ENCODE peak calls at places on chromosomes 7 and 10, in four cellular contexts. O is WTC11, T is K562, R is A549. L is an unnamed sample.

GRCh38 chr7:124764847-124765400 is 668 bp downstream of the GPR37 start:
- DNase-seq in O (peak; percentile 41), T (no peak), R (peak; percentile 36), L (no peak)

GRCh38 chr10:30282226-30282625 is 66.9 kb downstream of the MTPAP start:
- DNase-seq in R (no peak), O (no peak), T (no peak), L (no peak)

GRCh38 chr7:135716677-135717238 is 11.2 kb downstream of the SLC13A4 start:
- DNase-seq in O (no peak), T (no peak), R (no peak), L (no peak)

GRCh38 chr10:121244791-121245190 is 353.5 kb downstream of the FGFR2 start:
- DNase-seq in T (no peak), R (no peak), O (no peak), L (no peak)

GRCh38 chr10:63554666-63555065 is 33.5 kb downstream of the REEP3 start:
- DNase-seq in T (no peak), R (peak; percentile 15), O (no peak), L (peak; percentile 19)

GRCh38 chr7:67625257-67625713 is 628.7 kb downstream of the TYW1 start:
- DNase-seq in T (peak; percentile 88), O (peak; percentile 92), R (peak; percentile 76), L (no peak)

GRCh38 chr7:1667566-1668485 is 2.3 kb upstream of the ELFN1 start:
- DNase-seq in R (no peak), O (peak; percentile 44), T (peak; percentile 65), L (no peak)

GRCh38 chr10:52701647-52702046 is 70.9 kb downstream of the MBL2 start:
- DNase-seq in R (no peak), T (no peak), O (no peak), L (no peak)

GRCh38 chr10:78927257-78927995 is 141.3 kb upstream of the ZMIZ1 start:
- DNase-seq in R (no peak), T (no peak), O (no peak), L (no peak)

GRCh38 chr10:21904930-21905329 is 98.6 kb downstream of the DNAJC1 start:
- DNase-seq in R (no peak), O (no peak), T (no peak), L (no peak)

GRCh38 chr10:35822316-35822715 is 180.2 kb upstream of the FZD8 start:
- DNase-seq in O (peak; percentile 73), T (no peak), R (no peak), L (no peak)
- TF ChIP-seq ESRRA in O (no peak), T (no peak), R (no peak), L (no peak)

GRCh38 chr7:132969520-132969919 is 112.4 kb downstream of the CHCHD3 start:
- DNase-seq in R (no peak), T (no peak), O (no peak), L (no peak)

GRCh38 chr7:132965951-132966350 is 115.9 kb downstream of the CHCHD3 start:
- DNase-seq in O (no peak), R (no peak), T (no peak), L (no peak)

GRCh38 chr7:132970257-132970656 is 111.6 kb downstream of the CHCHD3 start:
- DNase-seq in O (no peak), R (no peak), T (no peak), L (no peak)

GRCh38 chr7:132964886-132965285 is 117.0 kb downstream of the CHCHD3 start:
- DNase-seq in O (no peak), T (no peak), R (no peak), L (no peak)

DNA sequence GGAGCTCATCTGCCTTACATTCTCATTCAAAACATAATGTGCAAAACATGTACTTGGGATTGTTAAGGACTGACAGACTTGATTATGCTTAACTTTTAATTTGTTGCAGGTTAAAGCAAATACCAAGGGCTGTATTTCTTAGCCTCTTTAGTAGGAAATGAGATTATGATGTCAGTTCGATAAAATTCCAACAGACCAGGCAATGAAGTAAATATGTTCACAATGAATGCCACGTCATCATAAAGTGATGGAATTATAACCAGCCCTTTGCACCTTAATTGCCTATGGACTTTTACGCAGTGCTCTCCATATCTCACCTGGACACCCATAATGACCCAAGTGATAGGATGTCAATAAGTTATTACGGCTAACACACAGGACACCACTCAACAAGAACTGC is 115.2 kb downstream of the CHCHD3 start:
- DNase-seq in O (no peak), R (no peak), T (no peak), L (no peak)
- TF ChIP-seq ESRRA in O (no peak), R (no peak), T (no peak), L (no peak)

DNA sequence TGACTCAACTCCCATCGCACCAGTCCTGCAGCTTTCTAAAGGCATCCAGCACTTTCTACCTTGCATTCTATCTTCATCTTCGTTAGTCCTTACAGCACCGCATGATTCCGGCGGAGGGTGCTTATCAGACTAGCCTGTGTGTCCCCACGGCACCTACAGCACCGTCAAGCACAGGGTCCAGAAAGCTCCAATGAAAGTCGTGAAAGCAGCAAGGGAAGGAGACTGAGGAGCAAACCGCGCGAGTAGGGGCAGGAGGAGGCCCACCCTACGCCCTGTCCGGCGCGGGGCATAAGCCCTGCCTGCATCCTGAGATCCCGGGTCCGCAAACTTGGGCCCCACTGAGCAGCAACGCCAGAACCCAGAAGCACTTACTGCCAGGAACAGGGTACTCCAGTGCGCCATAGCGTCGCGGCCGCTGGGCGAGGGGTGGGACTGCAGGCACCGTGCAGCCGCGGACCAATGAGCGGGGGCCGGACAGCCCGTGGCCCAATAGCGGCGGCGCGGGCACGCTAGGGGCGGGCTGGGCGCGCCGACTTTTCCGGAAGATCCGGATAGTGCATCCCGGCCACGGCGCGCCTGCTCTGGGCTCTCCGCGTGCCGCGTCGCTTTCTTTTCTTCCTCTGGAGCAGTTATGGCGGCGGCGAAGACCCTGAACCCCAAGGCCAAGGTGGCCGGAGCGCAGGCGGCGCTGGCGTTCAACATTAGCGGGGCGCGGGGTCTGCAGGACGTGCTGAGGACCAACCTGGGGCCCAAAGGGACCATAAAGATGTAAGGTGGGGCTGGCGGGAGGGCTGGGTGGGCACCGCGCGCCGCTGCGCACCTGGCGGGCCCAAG is 122.1 kb upstream of the VKORC1L1 start:
- DNase-seq in T (peak; percentile 99), O (peak; percentile 93), R (peak; percentile 83), L (peak; percentile 55)
- TF ChIP-seq ESRRA in T (no peak), O (peak; percentile 35), R (no peak), L (no peak)

GRCh38 chr10:122311051-122311410 is 39.9 kb downstream of the BTBD16 start:
- DNase-seq in R (no peak), T (no peak), O (no peak), L (no peak)

GRCh38 chr10:122308487-122309141 is 37.5 kb downstream of the BTBD16 start:
- DNase-seq in O (no peak), R (no peak), T (no peak), L (no peak)

GRCh38 chr10:122307669-122308486 is 36.8 kb downstream of the BTBD16 start:
- DNase-seq in T (no peak), O (no peak), R (peak; percentile 93), L (peak; percentile 31)

GRCh38 chr10:122306744-122307143 is 35.6 kb downstream of the BTBD16 start:
- DNase-seq in O (no peak), R (no peak), T (no peak), L (no peak)

DNA sequence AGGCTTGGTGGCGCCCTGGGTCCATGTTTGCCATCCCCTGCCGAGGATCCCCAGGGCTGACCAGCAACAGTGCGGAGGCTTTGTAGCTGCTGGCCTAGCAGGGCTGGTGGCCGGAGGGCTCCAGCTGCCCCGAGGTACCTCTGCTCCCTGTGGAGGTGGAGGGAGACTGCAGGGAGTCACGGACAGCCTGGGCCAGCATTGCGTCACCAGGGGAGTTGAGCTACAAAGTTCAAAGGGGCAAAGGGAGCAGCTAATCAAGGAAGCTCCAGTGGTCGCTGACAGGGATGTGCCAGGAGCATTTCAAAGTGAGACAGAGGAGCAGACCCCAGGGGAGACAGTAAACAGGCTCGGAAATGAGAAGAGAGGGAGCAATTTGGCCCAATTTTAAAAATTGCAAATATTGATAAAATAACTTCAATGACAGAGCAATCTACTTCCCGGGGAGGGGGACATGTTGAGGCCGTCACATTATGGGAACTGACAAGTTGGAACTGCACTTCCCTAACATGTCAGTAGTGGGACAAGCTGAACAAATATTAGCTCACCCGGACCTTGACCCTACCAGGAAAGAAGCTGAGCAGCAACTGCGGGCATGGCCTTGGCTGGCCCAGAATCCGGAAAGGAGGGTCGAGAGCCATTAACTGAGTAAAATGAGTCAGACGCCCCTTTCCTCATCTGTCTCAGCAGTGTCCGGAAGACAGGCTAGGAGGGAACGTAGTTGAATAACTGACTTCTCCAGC is 39.4 kb downstream of the BTBD16 start:
- DNase-seq in O (no peak), T (no peak), R (peak; percentile 82), L (no peak)
- TF ChIP-seq ESRRA in O (no peak), T (no peak), R (peak; percentile 18), L (no peak)

DNA sequence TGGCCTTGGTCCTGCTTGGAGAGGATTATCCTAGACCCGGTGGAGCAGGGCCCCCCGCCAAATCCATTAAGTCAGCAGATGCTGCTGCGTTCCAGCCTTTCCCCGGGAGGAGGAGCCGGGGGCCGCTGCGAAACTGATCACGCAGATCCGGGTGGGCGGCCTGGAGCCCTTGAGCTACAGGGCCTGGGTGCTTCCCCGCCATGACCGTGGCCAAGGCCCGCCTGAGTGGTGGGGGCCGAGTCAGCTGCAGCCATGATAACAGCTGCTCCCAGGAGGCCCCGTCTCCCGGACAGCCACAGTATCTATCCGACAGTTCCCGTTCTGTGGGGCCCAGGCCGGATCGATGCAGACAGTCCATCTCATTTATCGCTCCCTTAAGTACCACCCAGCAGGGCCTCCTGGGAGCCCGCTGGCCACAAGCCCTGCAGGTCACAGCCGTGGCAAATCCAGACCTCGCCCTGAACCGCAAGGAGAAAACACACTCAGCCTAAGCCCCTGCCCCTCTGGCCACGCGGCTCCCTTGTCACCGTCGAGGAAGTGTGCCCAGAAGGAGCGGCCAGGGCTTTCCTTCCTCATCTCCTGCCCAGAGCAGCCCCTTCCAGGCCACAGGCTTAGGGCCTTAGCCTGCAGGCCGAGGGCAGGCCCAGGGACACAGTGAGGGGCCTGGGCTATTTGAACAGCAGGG is 34.4 kb upstream of the SLC29A4 start:
- DNase-seq in T (peak; percentile 36), O (no peak), R (no peak), L (no peak)
- TF ChIP-seq ESRRA in T (no peak), O (no peak), R (no peak), L (no peak)

L was measured in GM12878.